ENCODE peak calls at places on chromosomes 5 and 9, in nine cellular contexts. W is sigmoid colon; O is H9; Y is hepatocyte; L is neuronal stem cell; J is A673; I is gastrocnemius medialis; V is effector memory CD4-positive, alpha-beta T cell; K is PC-3. N is an unnamed sample.
A peak's percentile ranks its signal among the peaks of the same experiment; 100 is the strongest.

GRCh38 chr5:132012385-132013005 is 1.0 kb upstream of the ACSL6 start:
- DNase-seq in J (peak; percentile 65), W (peak; percentile 49), O (peak; percentile 82), L (peak; percentile 72), K (peak; percentile 22), V (no peak), I (peak; percentile 1), Y (peak; percentile 88), N (peak; percentile 73)

GRCh38 chr5:138482645-138483044 is 17.4 kb downstream of the EGR1 start:
- DNase-seq in W (no peak), L (no peak), K (no peak), V (no peak), Y (no peak), J (no peak), I (no peak), O (no peak), N (no peak)

GRCh38 chr5:78496373-78496772 is 136.0 kb downstream of the SCAMP1 start:
- DNase-seq in V (no peak), K (peak; percentile 72), W (no peak), L (no peak), O (no peak), Y (peak; percentile 30), I (no peak), J (no peak), N (no peak)

GRCh38 chr9:105694848-105695581 is 674 bp downstream of the TMEM38B start:
- DNase-seq in I (peak; percentile 85), V (peak; percentile 37), Y (peak; percentile 75), W (peak; percentile 82), J (peak; percentile 43), L (peak; percentile 55), K (peak; percentile 52), O (peak; percentile 61), N (peak; percentile 86)

GRCh38 chr9:101530076-101530711 is 3.5 kb upstream of the RNF20 start:
- DNase-seq in Y (peak; percentile 85), L (peak; percentile 64), W (peak; percentile 69), V (peak; percentile 49), O (peak; percentile 81), K (peak; percentile 83), I (peak; percentile 23), J (peak; percentile 80), N (no peak)

GRCh38 chr5:171369056-171369455 is 18.6 kb upstream of the NPM1 start:
- DNase-seq in I (no peak), L (no peak), W (no peak), O (no peak), K (no peak), J (no peak), V (no peak), Y (no peak), N (no peak)

GRCh38 chr5:113367586-113367985 is 67.2 kb downstream of the TSSK1B start:
- DNase-seq in O (no peak), J (no peak), I (no peak), L (no peak), K (no peak), W (no peak), Y (no peak), V (no peak), N (no peak)

GRCh38 chr9:93864840-93865239 is 90.3 kb downstream of the BARX1 start:
- DNase-seq in I (no peak), V (no peak), L (no peak), K (no peak), O (no peak), W (no peak), J (no peak), Y (no peak), N (no peak)

GRCh38 chr9:131487001-131487400 is 15.7 kb upstream of the POMT1 start:
- DNase-seq in J (no peak), I (no peak), Y (no peak), W (no peak), V (no peak), L (no peak), O (no peak), K (no peak), N (no peak)

GRCh38 chr5:177405805-177406204 is 3.6 kb downstream of the F12 start:
- DNase-seq in Y (no peak), J (no peak), W (no peak), K (no peak), I (no peak), V (no peak), O (no peak), L (no peak), N (no peak)

GRCh38 chr9:89078860-89079259 is 87.6 kb downstream of the S1PR3 start:
- DNase-seq in W (peak; percentile 33), V (no peak), L (no peak), I (no peak), J (no peak), K (peak; percentile 5), O (no peak), Y (no peak), N (no peak)

GRCh38 chr5:159190170-159190569 is 19.2 kb downstream of the RNF145 start:
- DNase-seq in V (no peak), L (no peak), K (no peak), J (no peak), I (no peak), W (no peak), Y (no peak), O (no peak), N (no peak)

GRCh38 chr5:15643731-15644130 is 143.8 kb downstream of the FBXL7 start:
- DNase-seq in L (no peak), W (no peak), V (no peak), J (no peak), Y (no peak), O (no peak), K (no peak), I (no peak), N (no peak)

GRCh38 chr9:137309368-137310189 is 7.5 kb upstream of the NRARP start:
- DNase-seq in K (no peak), Y (no peak), V (no peak), O (no peak), I (no peak), W (no peak), L (no peak), J (no peak), N (no peak)

GRCh38 chr5:1107167-1108007 is 4.5 kb downstream of the SLC12A7 start:
- DNase-seq in Y (peak; percentile 65), K (no peak), L (no peak), V (no peak), J (no peak), W (no peak), I (no peak), O (peak; percentile 55), N (no peak)

GRCh38 chr5:100574716-100575115 is 39.5 kb downstream of the FAM174A start:
- DNase-seq in W (no peak), J (no peak), I (no peak), O (no peak), Y (no peak), V (no peak), L (no peak), K (no peak), N (no peak)
- H3K4me1 ChIP-seq in W (no peaks in the 10 kb centered on the region), J (no peaks in the 10 kb centered on the region), I (peaks cover 27% of the 10 kb centered on the region), O (no peaks in the 10 kb centered on the region), Y (no peaks in the 10 kb centered on the region), V (no peaks in the 10 kb centered on the region), L (no peaks in the 10 kb centered on the region), K (peaks cover 8% of the 10 kb centered on the region), N (no peaks in the 10 kb centered on the region)

GRCh38 chr5:124651663-124652513 is 94.6 kb downstream of the ZNF608 start:
- DNase-seq in O (peak; percentile 89), W (peak; percentile 91), K (peak; percentile 70), L (peak; percentile 78), J (peak; percentile 76), I (peak; percentile 73), Y (peak; percentile 86), V (no peak), N (peak; percentile 90)
- H3K4me1 ChIP-seq in O (peaks cover 4% of the 10 kb centered on the region), W (no peaks in the 10 kb centered on the region), K (peaks cover 50% of the 10 kb centered on the region), L (peaks cover 42% of the 10 kb centered on the region), J (peaks cover 43% of the 10 kb centered on the region), I (peaks cover 66% of the 10 kb centered on the region), Y (peaks cover 76% of the 10 kb centered on the region), V (peaks cover 13% of the 10 kb centered on the region), N (peaks cover 62% of the 10 kb centered on the region)

GRCh38 chr5:172648755-172649154 is 7.7 kb downstream of the NEURL1B start:
- DNase-seq in J (no peak), W (no peak), K (no peak), O (no peak), Y (no peak), L (no peak), I (no peak), V (no peak), N (no peak)

GRCh38 chr5:172645271-172645670 is 4.2 kb downstream of the NEURL1B start:
- DNase-seq in K (no peak), Y (no peak), O (no peak), I (no peak), V (no peak), J (no peak), W (no peak), L (no peak), N (peak; percentile 43)

GRCh38 chr5:172646716-172647285 is 5.7 kb downstream of the NEURL1B start:
- DNase-seq in O (peak; percentile 70), K (no peak), W (peak; percentile 92), I (no peak), L (no peak), Y (peak; percentile 55), V (no peak), J (no peak), N (peak; percentile 61)

GRCh38 chr5:172648008-172648359 is 6.9 kb downstream of the NEURL1B start:
- DNase-seq in O (no peak), L (no peak), I (no peak), V (no peak), J (no peak), K (no peak), Y (peak; percentile 47), W (no peak), N (no peak)

GRCh38 chr5:172647341-172648007 is 6.4 kb downstream of the NEURL1B start:
- DNase-seq in L (no peak), V (no peak), O (no peak), Y (no peak), I (no peak), K (no peak), W (no peak), J (no peak), N (no peak)
- H3K4me1 ChIP-seq in L (peaks cover 14% of the 10 kb centered on the region), V (no peaks in the 10 kb centered on the region), O (peaks cover 7% of the 10 kb centered on the region), Y (peaks cover 13% of the 10 kb centered on the region), I (peaks cover 17% of the 10 kb centered on the region), K (peaks cover 7% of the 10 kb centered on the region), W (no peaks in the 10 kb centered on the region), J (no peaks in the 10 kb centered on the region), N (peaks cover 5% of the 10 kb centered on the region)

GRCh38 chr5:74957906-74958305 is 91.7 kb upstream of the FAM169A start:
- DNase-seq in W (no peak), Y (peak; percentile 17), V (no peak), L (no peak), O (no peak), J (no peak), K (no peak), I (no peak), N (no peak)
- H3K4me1 ChIP-seq in W (no peaks in the 10 kb centered on the region), Y (peaks cover 40% of the 10 kb centered on the region), V (no peaks in the 10 kb centered on the region), L (no peaks in the 10 kb centered on the region), O (no peaks in the 10 kb centered on the region), J (no peaks in the 10 kb centered on the region), K (peaks cover 24% of the 10 kb centered on the region), I (no peaks in the 10 kb centered on the region), N (no peaks in the 10 kb centered on the region)